ENCODE peak calls at places on chromosomes 6 and 20, in ten cellular contexts. One of them, this sample, is unnamed.

GRCh38 chr6:57305112-57305511 is 12.3 kb upstream of the PRIM2 start:
- DNase-seq in H1: no peak
- DNase-seq in HepG2: no peak
- DNase-seq in lung: no peak
- DNase-seq in psoas muscle: no peak
- DNase-seq in neuronal stem cell: no peak
- DNase-seq in MM.1S: no peak
- DNase-seq in PC-3: no peak
- DNase-seq in tibial artery: no peak
- DNase-seq in IMR-90: no peak
- DNase-seq in this sample: no peak

GRCh38 chr6:158231551-158232444 is 63.6 kb downstream of the GTF2H5 start:
- DNase-seq in H1: peak; percentile 77
- DNase-seq in HepG2: peak; percentile 74
- DNase-seq in lung: peak; percentile 67
- DNase-seq in psoas muscle: peak; percentile 87
- DNase-seq in neuronal stem cell: peak; percentile 68
- DNase-seq in MM.1S: peak; percentile 50
- DNase-seq in PC-3: peak; percentile 60
- DNase-seq in tibial artery: peak; percentile 56
- DNase-seq in IMR-90: peak; percentile 58
- DNase-seq in this sample: no peak

GRCh38 chr6:32151131-32151884 is 431 bp downstream of the PRRT1 start:
- DNase-seq in H1: no peak
- DNase-seq in HepG2: no peak
- DNase-seq in lung: no peak
- DNase-seq in psoas muscle: no peak
- DNase-seq in neuronal stem cell: no peak
- DNase-seq in MM.1S: no peak
- DNase-seq in PC-3: no peak
- DNase-seq in tibial artery: no peak
- DNase-seq in IMR-90: no peak
- DNase-seq in this sample: no peak

GRCh38 chr6:3351105-3351676 is 92.4 kb downstream of the PSMG4 start:
- DNase-seq in H1: no peak
- DNase-seq in HepG2: no peak
- DNase-seq in lung: no peak
- DNase-seq in psoas muscle: no peak
- DNase-seq in neuronal stem cell: peak; percentile 80
- DNase-seq in MM.1S: no peak
- DNase-seq in PC-3: no peak
- DNase-seq in tibial artery: no peak
- DNase-seq in IMR-90: no peak
- DNase-seq in this sample: no peak

GRCh38 chr6:121504227-121504626 is 68.8 kb downstream of the GJA1 start:
- DNase-seq in H1: no peak
- DNase-seq in HepG2: no peak
- DNase-seq in lung: no peak
- DNase-seq in psoas muscle: no peak
- DNase-seq in neuronal stem cell: no peak
- DNase-seq in MM.1S: no peak
- DNase-seq in PC-3: peak; percentile 66
- DNase-seq in tibial artery: no peak
- DNase-seq in IMR-90: peak; percentile 96
- DNase-seq in this sample: no peak

GRCh38 chr20:2151805-2152727 is 50.4 kb downstream of the STK35 start:
- DNase-seq in H1: no peak
- DNase-seq in HepG2: no peak
- DNase-seq in lung: peak; percentile 40
- DNase-seq in psoas muscle: no peak
- DNase-seq in neuronal stem cell: no peak
- DNase-seq in MM.1S: no peak
- DNase-seq in PC-3: peak; percentile 76
- DNase-seq in tibial artery: peak; percentile 34
- DNase-seq in IMR-90: peak; percentile 64
- DNase-seq in this sample: no peak

GRCh38 chr6:151881231-151881630 is 73.7 kb downstream of the ESR1 start:
- DNase-seq in H1: no peak
- DNase-seq in HepG2: no peak
- DNase-seq in lung: no peak
- DNase-seq in psoas muscle: no peak
- DNase-seq in neuronal stem cell: no peak
- DNase-seq in MM.1S: no peak
- DNase-seq in PC-3: no peak
- DNase-seq in tibial artery: no peak
- DNase-seq in IMR-90: no peak
- DNase-seq in this sample: no peak

GRCh38 chr6:107543088-107543487 is 53.2 kb downstream of the SOBP start:
- DNase-seq in H1: no peak
- DNase-seq in HepG2: no peak
- DNase-seq in lung: no peak
- DNase-seq in psoas muscle: peak; percentile 55
- DNase-seq in neuronal stem cell: no peak
- DNase-seq in MM.1S: no peak
- DNase-seq in PC-3: no peak
- DNase-seq in tibial artery: no peak
- DNase-seq in IMR-90: no peak
- DNase-seq in this sample: no peak

GRCh38 chr20:41145821-41146620 is 8.7 kb downstream of the PLCG1 start:
- DNase-seq in H1: no peak
- DNase-seq in HepG2: no peak
- DNase-seq in lung: peak; percentile 60
- DNase-seq in psoas muscle: peak; percentile 29
- DNase-seq in neuronal stem cell: no peak
- DNase-seq in MM.1S: no peak
- DNase-seq in PC-3: no peak
- DNase-seq in tibial artery: no peak
- DNase-seq in IMR-90: no peak
- DNase-seq in this sample: no peak

GRCh38 chr6:129859524-129859923 is 1.6 kb downstream of the TMEM244 start:
- DNase-seq in H1: no peak
- DNase-seq in HepG2: no peak
- DNase-seq in lung: no peak
- DNase-seq in psoas muscle: no peak
- DNase-seq in neuronal stem cell: no peak
- DNase-seq in MM.1S: no peak
- DNase-seq in PC-3: no peak
- DNase-seq in tibial artery: no peak
- DNase-seq in IMR-90: peak; percentile 54
- DNase-seq in this sample: no peak

GRCh38 chr6:54191460-54191859 is 80.2 kb downstream of the MLIP start:
- DNase-seq in H1: no peak
- DNase-seq in HepG2: no peak
- DNase-seq in lung: no peak
- DNase-seq in psoas muscle: no peak
- DNase-seq in neuronal stem cell: no peak
- DNase-seq in MM.1S: no peak
- DNase-seq in PC-3: peak; percentile 7
- DNase-seq in tibial artery: no peak
- DNase-seq in IMR-90: peak; percentile 56
- DNase-seq in this sample: no peak

GRCh38 chr6:151060096-151060741 is 179.5 kb upstream of the AKAP12 start:
- DNase-seq in H1: no peak
- DNase-seq in HepG2: peak; percentile 91
- DNase-seq in lung: no peak
- DNase-seq in psoas muscle: no peak
- DNase-seq in neuronal stem cell: no peak
- DNase-seq in MM.1S: no peak
- DNase-seq in PC-3: peak; percentile 97
- DNase-seq in tibial artery: no peak
- DNase-seq in IMR-90: peak; percentile 96
- DNase-seq in this sample: peak; percentile 70

GRCh38 chr6:3205913-3206312 is 21.5 kb downstream of the TUBB2B start:
- DNase-seq in H1: no peak
- DNase-seq in HepG2: no peak
- DNase-seq in lung: no peak
- DNase-seq in psoas muscle: no peak
- DNase-seq in neuronal stem cell: no peak
- DNase-seq in MM.1S: no peak
- DNase-seq in PC-3: peak; percentile 81
- DNase-seq in tibial artery: no peak
- DNase-seq in IMR-90: peak; percentile 95
- DNase-seq in this sample: no peak

GRCh38 chr6:96184798-96185197 is 169.0 kb downstream of the FUT9 start:
- DNase-seq in H1: no peak
- DNase-seq in HepG2: no peak
- DNase-seq in lung: no peak
- DNase-seq in psoas muscle: no peak
- DNase-seq in neuronal stem cell: no peak
- DNase-seq in MM.1S: no peak
- DNase-seq in PC-3: no peak
- DNase-seq in tibial artery: no peak
- DNase-seq in IMR-90: no peak
- DNase-seq in this sample: no peak

GRCh38 chr20:48805286-48805685 is 22.5 kb downstream of the PREX1 start:
- DNase-seq in H1: no peak
- DNase-seq in HepG2: no peak
- DNase-seq in lung: no peak
- DNase-seq in psoas muscle: no peak
- DNase-seq in neuronal stem cell: no peak
- DNase-seq in MM.1S: no peak
- DNase-seq in PC-3: no peak
- DNase-seq in tibial artery: no peak
- DNase-seq in IMR-90: no peak
- DNase-seq in this sample: no peak
- H3K4me1 ChIP-seq in H1: no peaks in the 10 kb centered on the region
- H3K4me1 ChIP-seq in HepG2: no peaks in the 10 kb centered on the region
- H3K4me1 ChIP-seq in lung: peaks cover 33% of the 10 kb centered on the region
- H3K4me1 ChIP-seq in psoas muscle: no peaks in the 10 kb centered on the region
- H3K4me1 ChIP-seq in neuronal stem cell: no peaks in the 10 kb centered on the region
- H3K4me1 ChIP-seq in MM.1S: no peaks in the 10 kb centered on the region
- H3K4me1 ChIP-seq in PC-3: no peaks in the 10 kb centered on the region
- H3K4me1 ChIP-seq in tibial artery: no peaks in the 10 kb centered on the region
- H3K4me1 ChIP-seq in IMR-90: no peaks in the 10 kb centered on the region
- H3K4me1 ChIP-seq in this sample: no peaks in the 10 kb centered on the region

DNA sequence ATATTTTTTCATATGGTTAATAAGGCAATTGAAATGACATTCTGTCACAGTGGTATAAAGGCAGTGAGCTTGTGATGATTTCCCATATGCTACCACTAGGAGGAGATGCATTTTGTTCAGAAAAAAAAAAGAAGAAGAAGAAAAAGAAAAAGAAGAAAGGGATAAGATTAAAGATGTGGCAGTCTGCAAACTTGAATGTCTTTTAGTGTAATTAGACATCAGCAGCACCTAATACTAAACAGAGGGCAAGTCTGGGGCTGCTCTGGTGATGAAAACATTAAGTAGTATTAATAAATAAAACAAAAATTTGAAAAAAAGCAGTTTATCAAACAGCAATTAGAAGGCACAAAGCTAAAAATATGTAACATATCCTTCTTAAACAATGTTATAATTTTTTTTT is 95.4 kb upstream of the DEFB112 start:
- DNase-seq in H1: no peak
- DNase-seq in HepG2: peak; percentile 11
- DNase-seq in lung: no peak
- DNase-seq in psoas muscle: no peak
- DNase-seq in neuronal stem cell: no peak
- DNase-seq in MM.1S: no peak
- DNase-seq in PC-3: peak; percentile 39
- DNase-seq in tibial artery: no peak
- DNase-seq in IMR-90: peak; percentile 15
- DNase-seq in this sample: no peak
- H3K4me3 ChIP-seq in H1: no peak overlapping the region
- H3K4me3 ChIP-seq in HepG2: no peak overlapping the region
- H3K4me3 ChIP-seq in lung: no peak overlapping the region
- H3K4me3 ChIP-seq in psoas muscle: no peak overlapping the region
- H3K4me3 ChIP-seq in neuronal stem cell: no peak overlapping the region
- H3K4me3 ChIP-seq in MM.1S: no peak overlapping the region
- H3K4me3 ChIP-seq in PC-3: no peak overlapping the region
- H3K4me3 ChIP-seq in tibial artery: no peak overlapping the region
- H3K4me3 ChIP-seq in IMR-90: no peak overlapping the region
- H3K4me3 ChIP-seq in this sample: no peak overlapping the region

DNA sequence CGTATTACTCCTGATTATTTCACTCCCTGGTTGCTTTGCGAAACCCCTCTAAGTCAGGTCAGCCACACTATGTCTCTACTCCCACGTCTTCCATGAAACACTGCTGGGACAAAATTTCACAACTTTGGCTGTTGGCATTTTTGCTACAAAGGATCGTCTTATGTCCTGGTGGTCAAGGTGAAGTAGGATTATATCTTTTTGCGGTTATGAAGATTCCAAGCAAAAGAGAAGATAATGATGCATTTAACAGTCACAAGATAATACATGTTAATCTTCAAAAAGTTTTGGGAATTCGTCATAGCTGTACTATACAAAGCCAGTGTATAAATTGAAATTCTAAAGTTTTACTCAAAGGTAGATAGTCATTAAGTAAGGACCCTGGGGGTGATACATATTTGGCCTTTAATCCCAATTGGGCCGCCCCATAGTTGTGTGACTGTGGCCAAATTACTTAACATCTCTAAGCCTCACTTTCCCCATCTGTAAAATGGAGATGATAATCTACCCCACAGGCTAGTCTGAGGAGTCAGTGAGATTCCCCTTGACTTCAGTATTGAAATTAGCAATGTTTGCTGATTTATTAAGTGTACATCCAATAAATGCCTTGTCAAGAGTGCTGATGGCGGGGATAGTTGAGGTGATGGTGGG is 212.1 kb downstream of the ARID1B start:
- DNase-seq in H1: no peak
- DNase-seq in HepG2: no peak
- DNase-seq in lung: no peak
- DNase-seq in psoas muscle: no peak
- DNase-seq in neuronal stem cell: no peak
- DNase-seq in MM.1S: no peak
- DNase-seq in PC-3: no peak
- DNase-seq in tibial artery: no peak
- DNase-seq in IMR-90: no peak
- DNase-seq in this sample: no peak
- H3K4me1 ChIP-seq in H1: peaks cover 15% of the 10 kb centered on the region
- H3K4me1 ChIP-seq in HepG2: peaks cover 47% of the 10 kb centered on the region
- H3K4me1 ChIP-seq in lung: peaks cover 10% of the 10 kb centered on the region
- H3K4me1 ChIP-seq in psoas muscle: peaks cover 50% of the 10 kb centered on the region
- H3K4me1 ChIP-seq in neuronal stem cell: peaks cover 4% of the 10 kb centered on the region
- H3K4me1 ChIP-seq in MM.1S: peaks cover 12% of the 10 kb centered on the region
- H3K4me1 ChIP-seq in PC-3: peaks cover 43% of the 10 kb centered on the region
- H3K4me1 ChIP-seq in tibial artery: no peaks in the 10 kb centered on the region
- H3K4me1 ChIP-seq in IMR-90: peaks cover 13% of the 10 kb centered on the region
- H3K4me1 ChIP-seq in this sample: peaks cover 57% of the 10 kb centered on the region

GRCh38 chr6:10101551-10102252 is 313.2 kb downstream of the TFAP2A start:
- DNase-seq in H1: no peak
- DNase-seq in HepG2: no peak
- DNase-seq in lung: no peak
- DNase-seq in psoas muscle: no peak
- DNase-seq in neuronal stem cell: no peak
- DNase-seq in MM.1S: no peak
- DNase-seq in PC-3: no peak
- DNase-seq in tibial artery: no peak
- DNase-seq in IMR-90: no peak
- DNase-seq in this sample: no peak

GRCh38 chr6:10099648-10100047 is 315.2 kb downstream of the TFAP2A start:
- DNase-seq in H1: no peak
- DNase-seq in HepG2: no peak
- DNase-seq in lung: no peak
- DNase-seq in psoas muscle: no peak
- DNase-seq in neuronal stem cell: no peak
- DNase-seq in MM.1S: no peak
- DNase-seq in PC-3: peak; percentile 23
- DNase-seq in tibial artery: no peak
- DNase-seq in IMR-90: no peak
- DNase-seq in this sample: no peak

GRCh38 chr6:10093282-10093681 is 321.6 kb downstream of the TFAP2A start:
- DNase-seq in H1: no peak
- DNase-seq in HepG2: no peak
- DNase-seq in lung: no peak
- DNase-seq in psoas muscle: no peak
- DNase-seq in neuronal stem cell: no peak
- DNase-seq in MM.1S: no peak
- DNase-seq in PC-3: no peak
- DNase-seq in tibial artery: no peak
- DNase-seq in IMR-90: no peak
- DNase-seq in this sample: no peak

GRCh38 chr6:10099086-10099499 is 315.8 kb downstream of the TFAP2A start:
- DNase-seq in H1: peak; percentile 51
- DNase-seq in HepG2: no peak
- DNase-seq in lung: no peak
- DNase-seq in psoas muscle: no peak
- DNase-seq in neuronal stem cell: no peak
- DNase-seq in MM.1S: no peak
- DNase-seq in PC-3: peak; percentile 16
- DNase-seq in tibial artery: no peak
- DNase-seq in IMR-90: no peak
- DNase-seq in this sample: no peak
- H3K4me3 ChIP-seq in H1: no peak overlapping the region
- H3K4me3 ChIP-seq in HepG2: peak overlapping the region; percentile 9
- H3K4me3 ChIP-seq in lung: no peak overlapping the region
- H3K4me3 ChIP-seq in psoas muscle: no peak overlapping the region
- H3K4me3 ChIP-seq in neuronal stem cell: no peak overlapping the region
- H3K4me3 ChIP-seq in MM.1S: no peak overlapping the region
- H3K4me3 ChIP-seq in PC-3: peak overlapping the region; percentile 57
- H3K4me3 ChIP-seq in tibial artery: no peak overlapping the region
- H3K4me3 ChIP-seq in IMR-90: no peak overlapping the region
- H3K4me3 ChIP-seq in this sample: peak overlapping the region; percentile 2